ENCODE peak calls at places on chromosome 12, in four cellular contexts. A, T, E and Y are unnamed samples.

GRCh38 chr12:31849090-31849687 is 110.0 kb upstream of the RESF1 start:
- DNase-seq in A (peak; percentile 9), T (no peak), E (no peak), Y (peak; percentile 58)

GRCh38 chr12:53870122-53870521 is 68.5 kb upstream of the HOXC13 start:
- DNase-seq in A (no peak), T (no peak), E (no peak), Y (no peak)

GRCh38 chr12:104886418-104887401 is 71.4 kb downstream of the SLC41A2 start:
- DNase-seq in A (peak; percentile 90), T (no peak), E (no peak), Y (no peak)

GRCh38 chr12:59649203-59649602 is 53.4 kb downstream of the SLC16A7 start:
- DNase-seq in A (peak; percentile 27), T (no peak), E (no peak), Y (no peak)

GRCh38 chr12:107832441-107832840 is 57.9 kb downstream of the ASCL4 start:
- DNase-seq in A (no peak), T (no peak), E (no peak), Y (no peak)

GRCh38 chr12:67827820-67828383 is 161.3 kb upstream of the IFNG-AS1 start:
- DNase-seq in A (peak; percentile 99), T (peak; percentile 73), E (no peak), Y (no peak)

GRCh38 chr12:116257826-116258225 is 19.7 kb downstream of the MED13L start:
- DNase-seq in A (no peak), T (no peak), E (no peak), Y (no peak)

GRCh38 chr12:75704664-75705063 is 193.3 kb upstream of the KRR1 start:
- DNase-seq in A (peak; percentile 50), T (no peak), E (no peak), Y (no peak)

GRCh38 chr12:111404362-111405148 is 1.2 kb upstream of the SH2B3 start:
- DNase-seq in A (no peak), T (peak; percentile 80), E (peak; percentile 36), Y (peak; percentile 80)

GRCh38 chr12:113106361-113106760 is 29.2 kb downstream of the RASAL1 start:
- DNase-seq in A (no peak), T (no peak), E (no peak), Y (no peak)

GRCh38 chr12:94305293-94305957 is 154.2 kb downstream of the CEP83 start:
- DNase-seq in A (peak; percentile 82), T (no peak), E (no peak), Y (no peak)

GRCh38 chr12:45991289-45992249 is 1.2 kb upstream of the SCAF11 start:
- DNase-seq in A (peak; percentile 43), T (peak; percentile 89), E (peak; percentile 75), Y (peak; percentile 87)

GRCh38 chr12:121989266-121989950 is 32.3 kb upstream of the BCL7A start:
- DNase-seq in A (no peak), T (no peak), E (no peak), Y (no peak)

GRCh38 chr12:104460041-104460757 is 3.5 kb downstream of the CHST11 start:
- DNase-seq in A (no peak), T (no peak), E (no peak), Y (peak; percentile 52)

GRCh38 chr12:52423035-52423434 is 11.1 kb downstream of the KRT75 start:
- DNase-seq in A (no peak), T (no peak), E (no peak), Y (no peak)

GRCh38 chr12:81257952-81258551 is 180.2 kb downstream of the ACSS3 start:
- DNase-seq in A (peak; percentile 47), T (no peak), E (no peak), Y (no peak)

GRCh38 chr12:106288510-106289195 is 13.9 kb upstream of the TCP11L2 start:
- DNase-seq in A (peak; percentile 97), T (no peak), E (no peak), Y (peak; percentile 46)

GRCh38 chr12:15116073-15116472 is 105.1 kb downstream of the RERG start:
- DNase-seq in A (no peak), T (peak; percentile 70), E (no peak), Y (no peak)

GRCh38 chr12:12715459-12716150 is 1.6 kb upstream of the CDKN1B start:
- DNase-seq in A (no peak), T (no peak), E (no peak), Y (peak; percentile 73)

GRCh38 chr12:94831081-94831747 is 172.3 kb downstream of the NDUFA12 start:
- DNase-seq in A (no peak), T (no peak), E (no peak), Y (no peak)

GRCh38 chr12:74646831-74647230 is 109.2 kb downstream of the ATXN7L3B start:
- DNase-seq in A (no peak), T (no peak), E (no peak), Y (no peak)

GRCh38 chr12:108355069-108355468 is 16.0 kb upstream of the CMKLR1 start:
- DNase-seq in A (no peak), T (no peak), E (no peak), Y (no peak)

GRCh38 chr12:124578445-124578844 is 11.0 kb upstream of the NCOR2 start:
- DNase-seq in A (no peak), T (no peak), E (no peak), Y (no peak)

GRCh38 chr12:100877776-100878175 is 83.2 kb downstream of the ANO4 start:
- DNase-seq in A (no peak), T (no peak), E (no peak), Y (no peak)

DNA sequence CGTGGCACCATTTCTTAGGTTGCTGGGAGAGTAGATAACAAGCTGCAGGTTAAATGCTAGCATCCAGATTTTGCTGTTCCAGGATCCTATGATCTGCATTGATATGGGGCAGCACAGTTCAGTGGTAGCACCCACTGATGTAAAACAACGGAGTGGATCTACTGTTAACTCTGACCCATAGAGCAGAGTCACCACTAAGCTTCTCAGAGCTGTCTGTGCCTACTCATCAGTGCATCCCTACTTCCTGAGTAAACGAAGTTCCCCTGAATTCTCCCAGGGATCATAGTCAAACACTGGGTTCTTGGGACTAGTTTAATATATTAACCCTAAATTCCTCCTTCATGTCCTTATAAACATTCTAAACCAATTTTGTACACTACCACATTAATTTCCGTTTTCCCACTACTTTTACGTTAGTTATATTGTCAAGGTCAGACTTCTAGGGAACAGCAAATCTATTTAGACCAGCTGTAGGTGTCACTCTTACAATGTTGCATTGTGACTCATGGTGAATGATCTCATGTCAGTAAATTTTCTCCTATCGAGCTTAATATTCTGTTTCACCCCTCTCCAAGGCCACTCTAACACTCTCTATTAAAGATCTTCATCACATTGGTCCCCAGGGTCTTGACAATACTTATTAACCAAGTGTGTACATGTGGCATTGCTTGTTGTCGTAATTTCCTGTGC is 10.3 kb downstream of the RERGL start:
- DNase-seq in A (no peak), T (no peak), E (no peak), Y (no peak)
- TF ChIP-seq POLR2A in A (no peak), T (no peak), E (no peak), Y (no peak)

GRCh38 chr12:6692888-6693287 is 3.7 kb upstream of the ZNF384 start:
- DNase-seq in A (no peak), T (no peak), E (no peak), Y (no peak)

GRCh38 chr12:6685814-6686213 is 3.4 kb downstream of the ZNF384 start:
- DNase-seq in A (no peak), T (no peak), E (no peak), Y (no peak)

GRCh38 chr12:6688543-6688999 is 604 bp downstream of the ZNF384 start:
- DNase-seq in A (peak; percentile 13), T (no peak), E (peak; percentile 42), Y (peak; percentile 72)

GRCh38 chr12:6691473-6691872 is 2.3 kb upstream of the ZNF384 start:
- DNase-seq in A (peak; percentile 74), T (no peak), E (no peak), Y (no peak)

GRCh38 chr12:6689000-6689882 is at the start of gene ZNF384:
- DNase-seq in A (peak; percentile 99), T (peak; percentile 99), E (peak; percentile 97), Y (peak; percentile 98)
- TF ChIP-seq POLR2A in A (peak; percentile 81), T (peak; percentile 47), E (peak; percentile 67), Y (peak; percentile 92)

GRCh38 chr12:6432991-6433390 is 11.8 kb upstream of the CD27 start:
- DNase-seq in A (no peak), T (no peak), E (no peak), Y (no peak)

GRCh38 chr12:6428326-6428725 is 16.4 kb upstream of the CD27 start:
- DNase-seq in A (no peak), T (no peak), E (no peak), Y (no peak)

GRCh38 chr12:6430990-6431353 is 13.8 kb upstream of the CD27 start:
- DNase-seq in A (peak; percentile 29), T (no peak), E (no peak), Y (no peak)

GRCh38 chr12:6426882-6427671 is 17.7 kb upstream of the CD27 start:
- DNase-seq in A (no peak), T (no peak), E (no peak), Y (no peak)

GRCh38 chr12:6430124-6430989 is 14.4 kb upstream of the CD27 start:
- DNase-seq in A (peak; percentile 96), T (peak; percentile 96), E (peak; percentile 78), Y (peak; percentile 98)
- TF ChIP-seq POLR2A in A (peak; percentile 52), T (no peak), E (no peak), Y (peak; percentile 83)

GRCh38 chr12:123433615-123434014 is 2.9 kb downstream of the RILPL2 start:
- DNase-seq in A (no peak), T (no peak), E (no peak), Y (peak; percentile 40)

GRCh38 chr12:123435636-123436016 is 858 bp downstream of the RILPL2 start:
- DNase-seq in A (no peak), T (no peak), E (no peak), Y (no peak)

GRCh38 chr12:123431951-123432886 is 4.3 kb downstream of the RILPL2 start:
- DNase-seq in A (no peak), T (no peak), E (no peak), Y (peak; percentile 79)

GRCh38 chr12:123441523-123442164 is 5.2 kb upstream of the RILPL2 start:
- DNase-seq in A (no peak), T (no peak), E (no peak), Y (no peak)

DNA sequence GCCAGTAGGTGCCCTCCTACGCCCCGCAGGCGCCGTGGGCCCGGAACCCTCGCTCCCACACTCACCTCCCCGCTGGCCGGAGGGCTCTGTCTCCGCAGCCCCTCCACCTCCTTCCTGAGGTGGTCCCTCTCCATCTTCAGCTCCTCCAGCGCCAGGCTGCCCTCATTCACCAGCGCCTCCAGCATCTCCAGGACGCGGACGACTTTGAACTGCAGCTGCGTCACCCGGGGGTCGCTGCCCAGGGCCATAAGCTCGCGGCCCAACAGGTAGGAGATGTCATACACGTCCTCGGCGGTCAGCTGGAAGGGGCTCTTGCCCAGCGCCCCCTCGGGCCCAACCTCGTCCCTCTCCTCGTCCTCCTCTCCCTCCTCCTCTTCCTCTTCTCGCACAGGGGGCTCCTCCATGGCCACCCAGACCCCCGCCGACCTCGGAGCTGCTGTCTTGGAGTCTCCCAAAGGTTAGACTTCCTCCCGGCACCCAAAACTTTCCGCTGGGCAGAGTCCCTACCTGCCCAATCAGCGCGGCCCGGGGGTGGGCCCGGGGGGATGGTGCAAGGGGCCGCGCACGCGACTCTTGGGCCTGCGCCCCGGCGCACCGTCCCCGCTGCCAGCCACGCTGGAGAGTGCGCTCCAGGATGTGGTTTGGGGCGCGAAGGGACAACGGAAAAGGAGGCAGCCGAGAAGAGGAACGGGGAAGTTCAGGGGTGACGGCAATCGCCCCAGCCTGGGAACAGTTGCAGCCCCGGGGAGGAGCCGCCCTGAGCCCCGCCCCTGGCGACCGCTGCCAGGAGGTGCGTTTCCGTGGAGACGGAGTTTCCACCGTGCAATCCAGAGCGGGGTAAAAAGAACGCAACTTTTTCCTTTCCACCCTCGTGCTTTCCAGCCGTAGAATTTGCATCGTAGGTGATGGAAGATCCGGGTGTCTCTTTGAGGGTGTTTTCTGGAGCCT is at the start of gene RILPL2:
- DNase-seq in A (peak; percentile 65), T (peak; percentile 95), E (peak; percentile 89), Y (peak; percentile 90)
- TF ChIP-seq POLR2A in A (no peak), T (peak; percentile 39), E (peak; percentile 60), Y (peak; percentile 76)